ENCODE peak calls at places on chromosomes 1 and 21, in seven cellular contexts. R is WERI-Rb-1; E is CD8-positive, alpha-beta T cell; C is uterus; K is heart right ventricle; S is astrocyte; F is pancreas. V is an unnamed sample. For H3K36me3, the result is how much of the 10 kb centered on the place peaks cover.

GRCh38 chr1:230292739-230293720 is 133.1 kb downstream of the PGBD5 start:
- DNase-seq in R (peak), E (no peak), C (peak), K (no peak), S (no peak), F (no peak), V (no peak)

GRCh38 chr1:29672416-29672815 is 436.1 kb downstream of the PTPRU start:
- DNase-seq in R (no peak), E (no peak), C (no peak), K (no peak), S (no peak), F (no peak), V (no peak)

GRCh38 chr1:199449681-199450080 is 577.8 kb upstream of the NR5A2 start:
- DNase-seq in R (no peak), E (no peak), C (no peak), K (no peak), S (peak), F (no peak), V (no peak)

GRCh38 chr1:201385299-201385891 is 7.9 kb upstream of the TNNT2 start:
- DNase-seq in R (peak), E (no peak), C (no peak), K (peak), S (no peak), F (peak), V (peak)

GRCh38 chr1:245156736-245157505 is 2.1 kb downstream of the KIF26B start:
- DNase-seq in R (no peak), E (no peak), C (no peak), K (no peak), S (peak), F (no peak), V (peak)

GRCh38 chr21:37367301-37367757 is 756 bp downstream of the DYRK1A start:
- DNase-seq in R (no peak), E (no peak), C (no peak), K (no peak), S (no peak), F (peak), V (no peak)

GRCh38 chr1:119884700-119885099 is 11.6 kb downstream of the ADAM30 start:
- DNase-seq in R (no peak), E (no peak), C (no peak), K (no peak), S (no peak), F (no peak), V (no peak)

GRCh38 chr1:18297896-18298648 is 182.7 kb upstream of the KLHDC7A start:
- DNase-seq in R (no peak), E (no peak), C (no peak), K (no peak), S (no peak), F (no peak), V (peak)

GRCh38 chr1:235442788-235443429 is 61.3 kb downstream of the B3GALNT2 start:
- DNase-seq in R (no peak), E (no peak), C (no peak), K (no peak), S (peak), F (no peak), V (no peak)

GRCh38 chr1:234962340-234962989 is 166.2 kb downstream of the TOMM20 start:
- DNase-seq in R (no peak), E (no peak), C (peak), K (no peak), S (peak), F (no peak), V (no peak)

GRCh38 chr1:42430286-42430685 is 25.5 kb downstream of the ZMYND12 start:
- DNase-seq in R (no peak), E (no peak), C (no peak), K (no peak), S (no peak), F (no peak), V (no peak)

DNA sequence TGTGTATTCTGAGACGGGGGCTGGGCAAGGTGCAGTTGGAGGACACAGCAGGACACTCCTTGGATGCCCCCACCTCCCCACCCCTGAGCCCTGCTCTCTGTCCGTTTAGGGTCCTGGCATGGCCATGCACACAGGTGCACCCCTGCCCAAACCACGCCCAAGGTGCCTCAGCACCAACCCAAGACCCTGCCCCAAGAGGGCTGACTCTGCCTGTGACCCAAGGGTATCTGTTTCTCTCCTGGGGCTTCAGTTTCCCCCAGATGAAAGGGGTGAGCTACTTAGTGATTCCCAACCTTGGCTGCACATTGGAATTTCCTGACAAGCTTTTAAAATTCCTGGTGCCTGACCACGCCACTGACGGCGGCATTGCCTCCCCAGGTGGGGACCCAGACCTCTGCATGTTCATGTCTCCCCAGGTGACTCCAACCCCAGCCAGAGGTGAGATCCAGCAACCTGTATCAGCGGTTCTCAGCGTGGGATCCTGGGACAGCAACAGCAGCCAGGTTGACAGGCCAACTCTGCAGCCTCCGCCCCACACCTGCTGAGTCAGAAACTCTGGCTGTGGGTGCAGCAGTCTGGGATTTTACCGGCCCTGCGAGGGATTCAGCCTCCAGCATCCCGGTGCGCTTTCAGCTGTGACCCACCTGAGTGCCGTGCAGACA is 483.4 kb downstream of the NPHP4 start:
- DNase-seq in R (no peak), E (no peak), C (no peak), K (no peak), S (no peak), F (no peak), V (no peak)
- H3K27ac ChIP-seq in R (no peak), E (no peak), C (no peak), K (no peak), S (no peak), F (no peak), V (no peak)

GRCh38 chr1:43991476-43992231 is at the start of gene CCDC24:
- DNase-seq in R (peak), E (peak), C (peak), K (peak), S (peak), F (peak), V (peak)
- H3K36me3 ChIP-seq in R (under half), E (under half), C (under half), K (under half), S (under half), F (under half), V (under half)

DNA sequence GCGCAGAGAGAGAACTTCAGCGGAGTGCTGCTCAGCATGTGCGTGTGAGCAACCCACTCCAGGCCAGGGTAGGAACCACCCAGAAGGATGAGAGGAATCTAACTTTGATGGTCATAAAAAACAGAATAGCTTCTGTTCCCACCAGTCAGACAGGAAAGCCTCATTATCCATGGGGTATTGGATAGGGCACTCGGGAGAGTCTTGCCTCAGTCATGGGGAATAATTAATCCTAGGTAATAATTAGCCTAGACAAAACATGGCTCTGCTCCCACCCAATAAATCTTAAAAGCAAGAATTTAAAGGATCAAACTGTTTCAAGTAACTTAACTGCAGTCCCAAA is 35.3 kb downstream of the LDLRAD1 start:
- DNase-seq in R (no peak), E (no peak), C (no peak), K (no peak), S (no peak), F (no peak), V (no peak)
- H3K27ac ChIP-seq in R (no peak), E (no peak), C (peak), K (no peak), S (no peak), F (peak), V (no peak)

DNA sequence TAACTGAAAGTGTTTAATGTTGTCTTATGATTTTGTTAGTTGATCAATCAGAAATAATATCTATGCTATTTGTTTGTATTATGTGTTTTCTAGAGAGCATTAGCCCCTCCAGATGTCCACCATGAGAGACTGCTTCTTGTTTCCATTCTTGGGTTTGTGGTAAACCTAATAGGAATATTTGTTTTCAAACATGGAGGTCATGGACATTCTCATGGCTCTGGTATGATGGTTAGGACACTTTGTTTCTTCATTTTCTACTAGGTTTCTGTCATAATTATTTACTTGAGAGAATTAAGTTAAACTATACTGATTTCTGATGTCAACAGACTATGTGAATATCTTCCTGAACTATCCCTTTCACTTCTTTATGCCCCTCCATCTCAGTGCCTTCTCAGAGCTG is 16.1 kb downstream of the SLC30A7 start:
- DNase-seq in R (no peak), E (no peak), C (no peak), K (no peak), S (no peak), F (no peak), V (no peak)
- H3K36me3 ChIP-seq in R (under half), E (under half), C (under half), K (under half), S (half or more), F (under half), V (half or more)

DNA sequence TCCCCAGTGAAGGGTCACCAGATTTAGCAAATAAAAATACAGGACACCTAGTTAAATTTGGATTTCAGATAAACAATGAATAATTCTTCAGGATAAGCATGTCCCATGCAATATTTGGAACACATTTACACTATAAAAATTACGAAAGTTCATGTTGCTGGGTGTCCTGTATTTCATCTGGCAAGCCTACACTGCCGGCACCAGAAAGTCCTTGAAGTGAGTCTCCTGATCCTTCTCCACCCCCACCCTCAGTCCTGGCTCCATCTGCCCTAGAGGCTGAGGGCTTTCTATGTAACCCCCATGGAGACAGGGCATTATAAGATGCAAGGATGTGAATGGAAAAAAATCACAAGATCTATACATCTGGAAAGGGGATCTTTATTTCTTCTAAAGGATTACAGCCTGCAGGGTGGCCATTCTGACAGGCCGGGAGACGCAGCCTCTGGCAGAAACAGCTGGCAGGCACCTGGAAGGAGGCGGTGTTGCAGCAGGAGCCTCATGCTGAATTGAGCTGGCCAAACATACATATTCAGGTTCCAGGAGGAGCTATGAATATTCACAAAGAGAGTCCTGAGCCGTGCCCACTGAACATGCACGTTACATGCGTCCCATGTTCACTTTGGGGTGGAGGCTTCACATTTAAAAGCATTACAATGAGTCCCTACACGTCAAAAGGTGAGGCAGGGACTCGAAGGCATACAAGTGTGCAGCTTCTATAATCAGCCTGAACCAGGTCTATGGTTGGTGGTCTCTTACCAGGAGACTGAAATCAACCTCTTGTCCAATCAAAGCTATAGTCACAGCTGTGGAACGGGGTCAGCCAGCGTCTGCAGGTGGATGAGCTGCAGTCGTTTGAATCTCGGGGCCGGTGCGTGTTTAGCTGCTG is 182.7 kb downstream of the ETS2 start:
- DNase-seq in R (peak), E (no peak), C (no peak), K (no peak), S (no peak), F (no peak), V (peak)
- H3K27ac ChIP-seq in R (no peak), E (no peak), C (peak), K (peak), S (no peak), F (no peak), V (no peak)

GRCh38 chr1:156268336-156268735 is 14.3 kb downstream of the SMG5 start:
- DNase-seq in R (no peak), E (no peak), C (no peak), K (no peak), S (peak), F (no peak), V (no peak)
- H3K36me3 ChIP-seq in R (half or more), E (half or more), C (under half), K (under half), S (half or more), F (half or more), V (half or more)

GRCh38 chr1:156080598-156081173 is 1.6 kb downstream of the MEX3A start:
- DNase-seq in R (no peak), E (no peak), C (no peak), K (no peak), S (no peak), F (no peak), V (peak)

GRCh38 chr1:156079762-156080597 is 2.3 kb downstream of the MEX3A start:
- DNase-seq in R (no peak), E (no peak), C (peak), K (no peak), S (no peak), F (no peak), V (peak)

GRCh38 chr1:156083800-156084790 is 1.8 kb upstream of the MEX3A start:
- DNase-seq in R (no peak), E (no peak), C (no peak), K (no peak), S (no peak), F (no peak), V (peak)

GRCh38 chr1:156081174-156082110 is 823 bp downstream of the MEX3A start:
- DNase-seq in R (no peak), E (no peak), C (no peak), K (no peak), S (no peak), F (no peak), V (peak)

GRCh38 chr1:156082111-156083091 is at the start of gene MEX3A:
- DNase-seq in R (peak), E (no peak), C (peak), K (peak), S (peak), F (peak), V (peak)
- H3K27ac ChIP-seq in R (peak), E (no peak), C (peak), K (peak), S (peak), F (no peak), V (peak)

V was measured in endodermal cell.